ENCODE peak calls at places on chromosomes 12 and 14, in six cellular contexts. One of them, this sample, is unnamed. For H3K36me3 and H3K4me1, the result is how much of the 10 kb centered on the place peaks cover.

GRCh38 chr12:105272814-105273416 is 36.9 kb upstream of the APPL2 start:
- DNase-seq in HCT116: no peak
- DNase-seq in uterus: no peak
- DNase-seq in heart left ventricle: no peak
- DNase-seq in HepG2: no peak
- DNase-seq in IMR-90: no peak
- DNase-seq in this sample: no peak

GRCh38 chr12:31874961-31875608 is 84.1 kb upstream of the RESF1 start:
- DNase-seq in HCT116: no peak
- DNase-seq in uterus: no peak
- DNase-seq in heart left ventricle: peak
- DNase-seq in HepG2: no peak
- DNase-seq in IMR-90: peak
- DNase-seq in this sample: peak

GRCh38 chr14:62957562-62957961 is 87.7 kb downstream of the KCNH5 start:
- DNase-seq in HCT116: no peak
- DNase-seq in uterus: no peak
- DNase-seq in heart left ventricle: no peak
- DNase-seq in HepG2: no peak
- DNase-seq in IMR-90: peak
- DNase-seq in this sample: no peak

GRCh38 chr14:69048456-69048855 is 69.4 kb upstream of the ACTN1 start:
- DNase-seq in HCT116: no peak
- DNase-seq in uterus: no peak
- DNase-seq in heart left ventricle: peak
- DNase-seq in HepG2: no peak
- DNase-seq in IMR-90: no peak
- DNase-seq in this sample: peak

GRCh38 chr14:68397371-68397779 is 395.5 kb downstream of the ZFP36L1 start:
- DNase-seq in HCT116: no peak
- DNase-seq in uterus: no peak
- DNase-seq in heart left ventricle: peak
- DNase-seq in HepG2: peak
- DNase-seq in IMR-90: no peak
- DNase-seq in this sample: no peak

GRCh38 chr14:37262649-37263048 is 64.9 kb downstream of the MIPOL1 start:
- DNase-seq in HCT116: no peak
- DNase-seq in uterus: no peak
- DNase-seq in heart left ventricle: no peak
- DNase-seq in HepG2: peak
- DNase-seq in IMR-90: no peak
- DNase-seq in this sample: no peak

GRCh38 chr14:54294802-54295201 is 102.0 kb upstream of the CDKN3 start:
- DNase-seq in HCT116: no peak
- DNase-seq in uterus: no peak
- DNase-seq in heart left ventricle: no peak
- DNase-seq in HepG2: no peak
- DNase-seq in IMR-90: no peak
- DNase-seq in this sample: no peak

GRCh38 chr14:93984987-93985410 is 8.6 kb upstream of the ASB2 start:
- DNase-seq in HCT116: peak
- DNase-seq in uterus: peak
- DNase-seq in heart left ventricle: no peak
- DNase-seq in HepG2: peak
- DNase-seq in IMR-90: peak
- DNase-seq in this sample: no peak

GRCh38 chr12:74794522-74794921 is 256.9 kb downstream of the ATXN7L3B start:
- DNase-seq in HCT116: no peak
- DNase-seq in uterus: no peak
- DNase-seq in heart left ventricle: no peak
- DNase-seq in HepG2: no peak
- DNase-seq in IMR-90: no peak
- DNase-seq in this sample: no peak

GRCh38 chr12:26091837-26092236 is 33.0 kb downstream of the BHLHE41 start:
- DNase-seq in HCT116: no peak
- DNase-seq in uterus: peak
- DNase-seq in heart left ventricle: no peak
- DNase-seq in HepG2: no peak
- DNase-seq in IMR-90: no peak
- DNase-seq in this sample: no peak

GRCh38 chr12:6369916-6370575 is 5.3 kb downstream of the SCNN1A start:
- DNase-seq in HCT116: no peak
- DNase-seq in uterus: no peak
- DNase-seq in heart left ventricle: peak
- DNase-seq in HepG2: no peak
- DNase-seq in IMR-90: no peak
- DNase-seq in this sample: no peak

GRCh38 chr12:76643438-76643837 is 83.9 kb upstream of the OSBPL8 start:
- DNase-seq in HCT116: no peak
- DNase-seq in uterus: no peak
- DNase-seq in heart left ventricle: no peak
- DNase-seq in HepG2: no peak
- DNase-seq in IMR-90: peak
- DNase-seq in this sample: no peak

GRCh38 chr14:103372552-103373304 is 12.5 kb upstream of the MARK3 start:
- DNase-seq in HCT116: peak
- DNase-seq in uterus: no peak
- DNase-seq in heart left ventricle: no peak
- DNase-seq in HepG2: peak
- DNase-seq in IMR-90: peak
- DNase-seq in this sample: no peak

GRCh38 chr14:93456356-93456755 is 25.6 kb downstream of the UNC79 start:
- DNase-seq in HCT116: no peak
- DNase-seq in uterus: no peak
- DNase-seq in heart left ventricle: no peak
- DNase-seq in HepG2: no peak
- DNase-seq in IMR-90: no peak
- DNase-seq in this sample: no peak

GRCh38 chr12:12663644-12664294 is 32.2 kb downstream of the GPR19 start:
- DNase-seq in HCT116: no peak
- DNase-seq in uterus: no peak
- DNase-seq in heart left ventricle: no peak
- DNase-seq in HepG2: no peak
- DNase-seq in IMR-90: no peak
- DNase-seq in this sample: no peak

GRCh38 chr12:69290545-69291277 is 51.3 kb downstream of the CPSF6 start:
- DNase-seq in HCT116: peak
- DNase-seq in uterus: peak
- DNase-seq in heart left ventricle: peak
- DNase-seq in HepG2: peak
- DNase-seq in IMR-90: peak
- DNase-seq in this sample: no peak

GRCh38 chr12:40209886-40210285 is 14.9 kb upstream of the LRRK2 start:
- DNase-seq in HCT116: no peak
- DNase-seq in uterus: no peak
- DNase-seq in heart left ventricle: no peak
- DNase-seq in HepG2: no peak
- DNase-seq in IMR-90: no peak
- DNase-seq in this sample: no peak

GRCh38 chr14:77516111-77516510 is 17.5 kb upstream of the ISM2 start:
- DNase-seq in HCT116: no peak
- DNase-seq in uterus: no peak
- DNase-seq in heart left ventricle: no peak
- DNase-seq in HepG2: no peak
- DNase-seq in IMR-90: peak
- DNase-seq in this sample: no peak

GRCh38 chr12:50402270-50403000 is 1.8 kb downstream of the LARP4 start:
- DNase-seq in HCT116: no peak
- DNase-seq in uterus: no peak
- DNase-seq in heart left ventricle: no peak
- DNase-seq in HepG2: no peak
- DNase-seq in IMR-90: no peak
- DNase-seq in this sample: no peak

GRCh38 chr12:5556033-5556614 is 124.2 kb downstream of the NTF3 start:
- DNase-seq in HCT116: peak
- DNase-seq in uterus: no peak
- DNase-seq in heart left ventricle: no peak
- DNase-seq in HepG2: no peak
- DNase-seq in IMR-90: no peak
- DNase-seq in this sample: no peak

GRCh38 chr12:12749433-12749832 is 32.3 kb downstream of the CDKN1B start:
- DNase-seq in HCT116: no peak
- DNase-seq in uterus: peak
- DNase-seq in heart left ventricle: no peak
- DNase-seq in HepG2: peak
- DNase-seq in IMR-90: no peak
- DNase-seq in this sample: no peak

GRCh38 chr12:3560295-3560620 is 69.3 kb downstream of the PRMT8 start:
- DNase-seq in HCT116: no peak
- DNase-seq in uterus: no peak
- DNase-seq in heart left ventricle: no peak
- DNase-seq in HepG2: no peak
- DNase-seq in IMR-90: no peak
- DNase-seq in this sample: no peak

GRCh38 chr12:45338272-45338671 is 122.4 kb downstream of the ANO6 start:
- DNase-seq in HCT116: no peak
- DNase-seq in uterus: no peak
- DNase-seq in heart left ventricle: no peak
- DNase-seq in HepG2: no peak
- DNase-seq in IMR-90: no peak
- DNase-seq in this sample: no peak

GRCh38 chr14:104080557-104081492 is 4.7 kb upstream of the ASPG start:
- DNase-seq in HCT116: no peak
- DNase-seq in uterus: no peak
- DNase-seq in heart left ventricle: no peak
- DNase-seq in HepG2: no peak
- DNase-seq in IMR-90: no peak
- DNase-seq in this sample: peak

GRCh38 chr12:65524666-65525065 is 246.2 kb downstream of the MSRB3 start:
- DNase-seq in HCT116: no peak
- DNase-seq in uterus: no peak
- DNase-seq in heart left ventricle: no peak
- DNase-seq in HepG2: no peak
- DNase-seq in IMR-90: peak
- DNase-seq in this sample: no peak

DNA sequence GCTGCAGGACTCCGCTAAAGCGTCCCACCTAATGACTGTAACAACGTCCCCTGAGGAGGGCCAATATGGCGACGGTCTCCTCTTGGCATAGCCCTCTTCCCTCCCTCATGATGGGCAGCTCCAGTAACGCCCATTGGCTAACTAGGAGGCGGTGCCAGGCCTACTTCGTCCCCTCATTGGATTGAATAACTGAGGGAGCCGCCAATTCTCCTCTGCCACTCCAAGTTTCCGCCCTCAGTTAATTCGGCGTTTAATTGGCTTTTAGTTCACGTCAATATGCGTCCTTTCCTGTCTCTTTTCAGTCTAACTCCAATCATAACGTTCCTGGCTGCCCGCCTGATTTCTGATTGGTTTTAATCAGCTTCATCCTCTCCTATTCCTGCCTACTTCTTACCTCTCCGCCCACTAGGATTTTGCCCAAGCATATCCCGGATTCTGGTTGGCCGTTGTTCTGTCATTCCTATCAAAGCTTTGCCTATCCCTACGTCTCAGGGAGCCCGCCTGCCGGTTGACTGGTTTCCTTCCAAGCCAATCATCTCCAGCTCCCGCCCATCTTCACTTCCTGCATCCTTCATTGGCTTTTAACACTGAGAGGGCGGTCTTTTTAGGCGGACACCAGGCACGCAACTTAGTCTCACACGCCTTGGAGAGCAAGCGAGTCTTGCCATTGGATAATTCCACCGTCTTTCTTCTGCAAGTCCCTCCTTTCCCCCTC is 430 bp upstream of the SP1 start:
- DNase-seq in HCT116: peak
- DNase-seq in uterus: peak
- DNase-seq in heart left ventricle: peak
- DNase-seq in HepG2: peak
- DNase-seq in IMR-90: peak
- DNase-seq in this sample: no peak
- TF ChIP-seq POLR2A in HCT116: no peak
- TF ChIP-seq POLR2A in uterus: peak
- TF ChIP-seq POLR2A in heart left ventricle: peak
- TF ChIP-seq POLR2A in HepG2: peak
- TF ChIP-seq POLR2A in IMR-90: peak
- TF ChIP-seq POLR2A in this sample: no peak

GRCh38 chr12:27498761-27499160 is 25.2 kb upstream of the PPFIBP1 start:
- DNase-seq in HCT116: no peak
- DNase-seq in uterus: no peak
- DNase-seq in heart left ventricle: no peak
- DNase-seq in HepG2: no peak
- DNase-seq in IMR-90: no peak
- DNase-seq in this sample: no peak

GRCh38 chr12:27501956-27502562 is 21.9 kb upstream of the PPFIBP1 start:
- DNase-seq in HCT116: no peak
- DNase-seq in uterus: no peak
- DNase-seq in heart left ventricle: no peak
- DNase-seq in HepG2: no peak
- DNase-seq in IMR-90: no peak
- DNase-seq in this sample: no peak

GRCh38 chr12:27499377-27499776 is 24.6 kb upstream of the PPFIBP1 start:
- DNase-seq in HCT116: no peak
- DNase-seq in uterus: no peak
- DNase-seq in heart left ventricle: no peak
- DNase-seq in HepG2: no peak
- DNase-seq in IMR-90: no peak
- DNase-seq in this sample: no peak

GRCh38 chr12:27498159-27498558 is 25.8 kb upstream of the PPFIBP1 start:
- DNase-seq in HCT116: no peak
- DNase-seq in uterus: no peak
- DNase-seq in heart left ventricle: no peak
- DNase-seq in HepG2: no peak
- DNase-seq in IMR-90: no peak
- DNase-seq in this sample: no peak

GRCh38 chr12:27500546-27500945 is 23.5 kb upstream of the PPFIBP1 start:
- DNase-seq in HCT116: no peak
- DNase-seq in uterus: no peak
- DNase-seq in heart left ventricle: no peak
- DNase-seq in HepG2: no peak
- DNase-seq in IMR-90: no peak
- DNase-seq in this sample: no peak
- H3K36me3 ChIP-seq in HCT116: under half
- H3K36me3 ChIP-seq in uterus: under half
- H3K36me3 ChIP-seq in heart left ventricle: under half
- H3K36me3 ChIP-seq in HepG2: under half
- H3K36me3 ChIP-seq in IMR-90: under half
- H3K36me3 ChIP-seq in this sample: under half

DNA sequence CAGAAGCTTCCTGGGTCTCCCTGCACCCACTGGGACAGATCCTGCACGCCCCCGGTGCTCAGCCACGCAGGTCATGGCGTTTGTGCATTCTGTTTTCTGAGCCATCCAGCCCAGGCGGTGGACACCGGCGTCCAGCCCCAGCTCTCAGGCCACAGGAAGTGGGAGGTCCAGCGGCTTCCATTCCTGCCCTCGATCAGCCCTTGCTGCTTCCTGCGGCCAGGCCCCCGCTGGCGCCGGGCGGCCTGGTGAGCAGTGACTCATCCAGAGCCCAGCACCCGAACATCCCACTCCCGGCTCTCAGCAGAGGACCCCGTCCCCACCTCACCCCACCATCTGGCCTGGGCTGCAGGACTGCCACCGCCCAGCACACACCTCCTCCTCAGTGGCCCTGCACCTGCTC is 18.0 kb upstream of the NUDT14 start:
- DNase-seq in HCT116: no peak
- DNase-seq in uterus: no peak
- DNase-seq in heart left ventricle: peak
- DNase-seq in HepG2: no peak
- DNase-seq in IMR-90: peak
- DNase-seq in this sample: no peak
- H3K4me1 ChIP-seq in HCT116: under half
- H3K4me1 ChIP-seq in uterus: under half
- H3K4me1 ChIP-seq in heart left ventricle: half or more
- H3K4me1 ChIP-seq in HepG2: under half
- H3K4me1 ChIP-seq in IMR-90: under half
- H3K4me1 ChIP-seq in this sample: half or more

GRCh38 chr12:113965951-113966797 is at the start of gene RBM19:
- DNase-seq in HCT116: peak
- DNase-seq in uterus: peak
- DNase-seq in heart left ventricle: peak
- DNase-seq in HepG2: peak
- DNase-seq in IMR-90: peak
- DNase-seq in this sample: peak
- TF ChIP-seq POLR2A in HCT116: peak
- TF ChIP-seq POLR2A in uterus: peak
- TF ChIP-seq POLR2A in heart left ventricle: peak
- TF ChIP-seq POLR2A in HepG2: peak
- TF ChIP-seq POLR2A in IMR-90: peak
- TF ChIP-seq POLR2A in this sample: no peak

This sample was measured in upper lobe of left lung.